ENCODE peak calls at places on chromosomes 11 and 22, in eight cellular contexts. Z is hepatocyte, L is IMR-90, T is H9, R is right atrium auricular region, N is fibroblast of lung, Q is NB4, X is cardiac muscle cell. E is an unnamed sample.

GRCh38 chr11:121112498-121113455 is 11.7 kb downstream of the TECTA start:
- DNase-seq in Z (peak), L (peak), T (peak), R (peak), N (peak), Q (peak), X (peak), E (no peak)

GRCh38 chr11:67628710-67629385 is 889 bp downstream of the NUDT8 start:
- DNase-seq in Z (no peak), L (no peak), T (no peak), R (no peak), N (no peak), Q (no peak), X (no peak), E (peak)

GRCh38 chr11:1830119-1830499 is 4.7 kb upstream of the SYT8 start:
- DNase-seq in Z (no peak), L (no peak), T (no peak), R (no peak), N (no peak), Q (peak), X (no peak), E (no peak)

GRCh38 chr22:22730655-22731373 is 86.4 kb downstream of the GGTLC2 start:
- DNase-seq in Z (no peak), L (no peak), T (no peak), R (no peak), N (no peak), Q (no peak), X (no peak), E (no peak)

GRCh38 chr22:38353142-38353629 is 36.0 kb upstream of the CSNK1E start:
- DNase-seq in Z (peak), L (peak), T (peak), R (peak), N (peak), Q (peak), X (peak), E (peak)

GRCh38 chr11:5880329-5880728 is at the start of gene OR52E4:
- DNase-seq in Z (no peak), L (no peak), T (no peak), R (no peak), N (no peak), Q (no peak), X (no peak), E (no peak)

GRCh38 chr11:63915961-63916836 is 765 bp downstream of the RCOR2 start:
- DNase-seq in Z (peak), L (no peak), T (peak), R (no peak), N (peak), Q (peak), X (peak), E (no peak)

GRCh38 chr11:108009497-108010360 is 1.0 kb downstream of the CUL5 start:
- DNase-seq in Z (peak), L (no peak), T (no peak), R (no peak), N (peak), Q (peak), X (no peak), E (no peak)

GRCh38 chr11:82701847-82702520 is 31.7 kb downstream of the FAM181B start:
- DNase-seq in Z (peak), L (peak), T (peak), R (no peak), N (peak), Q (peak), X (peak), E (no peak)

GRCh38 chr22:47018010-47018910 is 255.8 kb downstream of the TBC1D22A start:
- DNase-seq in Z (no peak), L (no peak), T (no peak), R (no peak), N (no peak), Q (no peak), X (no peak), E (no peak)

GRCh38 chr11:6129011-6129410 is 21.5 kb downstream of the OR56B4 start:
- DNase-seq in Z (no peak), L (no peak), T (no peak), R (no peak), N (no peak), Q (peak), X (no peak), E (no peak)

GRCh38 chr11:64181506-64182411 is 4.2 kb upstream of the STIP1 start:
- DNase-seq in Z (peak), L (peak), T (peak), R (peak), N (peak), Q (peak), X (peak), E (peak)

GRCh38 chr22:44273175-44273574 is 39.6 kb downstream of the SHISAL1 start:
- DNase-seq in Z (no peak), L (no peak), T (no peak), R (no peak), N (no peak), Q (no peak), X (no peak), E (no peak)

GRCh38 chr11:72295471-72295870 is 51.5 kb upstream of the PHOX2A start:
- DNase-seq in Z (no peak), L (no peak), T (no peak), R (no peak), N (no peak), Q (no peak), X (no peak), E (no peak)

GRCh38 chr22:26756675-26757293 is 99.4 kb downstream of the MIAT start:
- DNase-seq in Z (peak), L (peak), T (peak), R (peak), N (peak), Q (peak), X (peak), E (no peak)

GRCh38 chr11:40417627-40418026 is 1041.8 kb downstream of the LRRC4C start:
- DNase-seq in Z (no peak), L (no peak), T (no peak), R (no peak), N (peak), Q (no peak), X (no peak), E (no peak)

GRCh38 chr11:63880031-63880841 is 36.7 kb downstream of the RCOR2 start:
- DNase-seq in Z (no peak), L (peak), T (no peak), R (no peak), N (peak), Q (no peak), X (no peak), E (no peak)

GRCh38 chr11:107591446-107592236 is 694 bp downstream of the ELMOD1 start:
- DNase-seq in Z (peak), L (no peak), T (peak), R (no peak), N (no peak), Q (no peak), X (peak), E (no peak)

GRCh38 chr22:29328566-29329500 is 13.3 kb upstream of the RASL10A start:
- DNase-seq in Z (no peak), L (peak), T (no peak), R (no peak), N (no peak), Q (no peak), X (no peak), E (no peak)

GRCh38 chr22:22590136-22590891 is 31.2 kb upstream of the PRAME start:
- DNase-seq in Z (no peak), L (no peak), T (no peak), R (no peak), N (no peak), Q (no peak), X (no peak), E (no peak)

GRCh38 chr11:64253481-64253880 is 2.2 kb downstream of the PLCB3 start:
- DNase-seq in Z (no peak), L (no peak), T (no peak), R (no peak), N (no peak), Q (no peak), X (no peak), E (no peak)

DNA sequence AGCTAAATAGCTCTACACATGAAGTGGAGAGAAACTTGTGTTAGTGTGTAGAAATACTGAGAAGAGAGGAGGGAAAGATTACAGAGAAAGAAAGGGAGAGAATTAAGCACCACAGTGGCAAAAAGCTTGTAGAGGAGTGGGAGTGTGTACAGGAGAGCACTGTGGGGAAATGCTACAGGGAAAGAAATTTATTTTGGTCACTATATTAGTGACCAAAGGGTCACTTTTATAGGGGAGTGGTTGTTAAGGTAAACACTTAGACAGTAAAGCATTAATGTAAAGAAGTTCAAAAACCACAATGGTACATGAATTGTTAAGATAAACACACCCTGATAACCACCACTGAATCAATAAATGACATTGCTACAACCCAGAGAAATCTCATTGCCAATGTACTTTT is 307.2 kb upstream of the CTSC start:
- DNase-seq in Z (no peak), L (no peak), T (no peak), R (no peak), N (no peak), Q (no peak), X (no peak), E (no peak)
- TF ChIP-seq CTCF in Z (no peak), L (no peak), T (no peak), R (no peak), N (no peak), Q (no peak), X (no peak), E (no peak)

GRCh38 chr11:106228996-106229395 is 151.5 kb downstream of the AASDHPPT start:
- DNase-seq in Z (peak), L (no peak), T (no peak), R (no peak), N (no peak), Q (no peak), X (no peak), E (no peak)

GRCh38 chr11:106222626-106223025 is 145.2 kb downstream of the AASDHPPT start:
- DNase-seq in Z (no peak), L (no peak), T (no peak), R (no peak), N (no peak), Q (no peak), X (no peak), E (no peak)

GRCh38 chr11:106224172-106224571 is 146.7 kb downstream of the AASDHPPT start:
- DNase-seq in Z (no peak), L (no peak), T (no peak), R (no peak), N (no peak), Q (no peak), X (no peak), E (no peak)
- TF ChIP-seq CTCF in Z (no peak), L (no peak), T (no peak), R (no peak), N (no peak), Q (no peak), X (no peak), E (no peak)

GRCh38 chr11:55707029-55707428 is 45.0 kb downstream of the OR4C6 start:
- DNase-seq in Z (peak), L (peak), T (no peak), R (no peak), N (peak), Q (peak), X (no peak), E (no peak)
- TF ChIP-seq CTCF in Z (peak), L (peak), T (peak), R (no peak), N (no peak), Q (peak), X (peak), E (no peak)

DNA sequence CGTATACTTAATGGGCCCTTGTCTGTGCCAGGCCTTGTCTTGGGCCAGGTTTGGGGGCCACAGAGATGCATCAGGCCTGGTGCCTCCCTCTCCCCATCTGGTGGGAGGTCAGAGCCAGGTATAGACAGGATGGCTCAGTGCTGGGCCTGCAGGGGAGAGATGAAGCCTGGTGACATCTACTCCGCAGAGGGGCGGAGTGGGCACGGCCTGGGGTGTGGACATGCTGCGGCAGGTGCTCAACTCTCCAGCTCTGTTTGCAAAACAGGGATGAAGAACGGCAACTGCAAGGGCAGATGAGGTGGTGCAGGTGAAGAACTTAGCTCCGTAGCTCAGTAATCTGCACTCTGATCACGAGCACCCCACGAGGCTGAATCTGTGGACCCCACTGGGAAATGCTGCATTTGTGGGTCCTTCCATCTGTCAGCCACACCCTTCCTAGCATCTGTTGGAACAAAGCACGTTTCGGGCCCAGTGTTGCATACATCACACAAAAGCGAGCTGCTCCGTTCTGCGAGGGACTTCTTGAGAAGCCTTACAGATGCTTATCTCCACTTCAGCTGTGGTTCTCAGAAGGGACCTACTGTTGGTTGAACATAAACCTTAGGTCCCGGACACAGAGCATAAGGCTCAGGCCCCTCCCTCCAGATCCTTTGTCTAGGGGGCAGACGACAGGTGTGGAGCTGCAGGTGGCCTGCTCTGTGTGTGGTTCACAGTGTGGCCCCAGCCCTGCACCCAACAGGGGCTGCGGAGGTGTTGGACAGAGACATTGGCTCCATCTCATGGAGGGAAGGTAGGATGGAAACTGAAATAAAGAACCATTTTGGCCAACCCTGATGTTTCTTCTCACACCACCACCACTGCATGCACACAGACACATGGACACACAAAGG is 78.3 kb downstream of the LRRC32 start:
- DNase-seq in Z (peak), L (no peak), T (no peak), R (no peak), N (no peak), Q (no peak), X (no peak), E (no peak)
- TF ChIP-seq CTCF in Z (no peak), L (no peak), T (no peak), R (no peak), N (no peak), Q (no peak), X (no peak), E (no peak)

GRCh38 chr11:74842967-74843366 is 94.3 kb downstream of the RNF169 start:
- DNase-seq in Z (no peak), L (no peak), T (peak), R (no peak), N (no peak), Q (no peak), X (no peak), E (no peak)
- TF ChIP-seq CTCF in Z (no peak), L (no peak), T (peak), R (no peak), N (no peak), Q (no peak), X (no peak), E (no peak)

GRCh38 chr22:37267128-37267587 is 15.2 kb upstream of the CYTH4 start:
- DNase-seq in Z (peak), L (no peak), T (peak), R (no peak), N (no peak), Q (peak), X (peak), E (peak)
- TF ChIP-seq CTCF in Z (peak), L (peak), T (peak), R (no peak), N (peak), Q (peak), X (peak), E (peak)

DNA sequence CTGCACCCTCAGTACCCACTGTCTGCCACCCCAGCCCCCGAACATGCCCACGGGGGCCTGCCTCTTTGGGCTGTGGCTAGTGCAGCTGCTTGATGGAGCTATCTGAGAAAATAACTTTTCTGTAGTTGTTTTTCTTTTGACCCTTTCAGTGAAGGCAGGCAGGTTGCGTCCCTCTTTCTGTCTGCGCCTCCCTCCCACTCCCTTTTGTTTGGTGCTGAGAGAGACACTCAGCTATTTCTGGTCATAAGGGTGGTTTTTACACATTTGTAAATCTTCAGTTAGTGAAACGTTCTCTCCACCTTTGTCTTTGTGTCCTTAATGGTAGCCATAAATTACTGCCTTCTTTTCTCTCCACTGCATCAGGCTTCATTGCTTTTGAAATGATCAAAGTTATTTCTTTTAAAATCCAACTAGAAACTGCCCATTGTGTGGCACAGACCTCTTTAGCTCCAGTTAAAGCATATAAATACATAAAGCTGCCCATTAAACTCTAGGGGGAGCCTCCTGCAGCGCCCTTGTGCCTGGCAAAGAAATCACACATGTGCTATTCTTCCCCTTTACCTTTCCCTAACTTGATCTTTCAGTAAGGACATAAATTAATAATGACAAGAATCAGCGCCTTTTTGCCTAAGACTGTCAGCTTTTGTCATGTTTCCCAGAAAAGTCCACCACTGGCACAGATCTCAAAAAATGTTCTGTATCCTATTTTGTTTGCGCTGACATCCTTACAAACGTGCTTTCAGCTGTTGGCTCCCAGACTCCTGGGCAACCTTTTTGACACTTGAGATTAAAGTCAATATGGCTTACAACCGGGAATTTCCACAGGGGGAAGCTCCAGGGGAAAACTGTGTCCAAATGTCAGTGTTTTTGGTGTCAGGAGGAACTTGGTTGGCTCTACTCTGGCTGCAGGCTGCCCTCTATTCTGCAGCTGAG is 1.7 kb upstream of the SCUBE2 start:
- DNase-seq in Z (no peak), L (no peak), T (no peak), R (no peak), N (peak), Q (peak), X (no peak), E (no peak)
- TF ChIP-seq CTCF in Z (peak), L (peak), T (peak), R (no peak), N (no peak), Q (peak), X (peak), E (peak)

DNA sequence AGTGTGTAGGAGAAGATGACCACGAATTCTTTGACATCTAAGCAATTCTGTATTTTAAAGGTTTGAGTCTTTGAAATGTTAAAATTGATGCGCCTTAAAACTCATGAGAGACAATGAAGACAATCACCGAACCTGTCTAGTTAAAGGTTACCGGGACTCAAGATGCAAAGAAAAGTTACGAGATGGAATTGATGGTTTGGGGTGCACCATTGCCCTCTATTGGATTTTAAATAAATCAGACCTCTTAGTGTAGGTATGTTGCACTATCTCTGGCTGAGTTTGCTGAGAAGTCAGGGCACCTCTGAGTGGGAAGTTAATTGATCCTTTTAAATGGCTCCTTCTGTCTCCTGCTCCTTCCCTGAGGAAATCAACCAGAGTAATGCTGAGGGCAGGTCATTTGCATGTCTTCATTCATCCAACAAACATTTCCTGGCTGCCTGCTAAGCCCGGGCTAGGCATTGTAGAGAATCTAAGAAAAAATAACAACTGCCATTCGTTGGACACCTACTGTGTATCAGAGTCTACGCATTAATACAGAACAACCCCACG is 19.4 kb upstream of the TMA7B start:
- DNase-seq in Z (no peak), L (no peak), T (no peak), R (no peak), N (peak), Q (peak), X (no peak), E (no peak)
- TF ChIP-seq CTCF in Z (no peak), L (no peak), T (no peak), R (no peak), N (no peak), Q (no peak), X (no peak), E (no peak)

GRCh38 chr11:12868315-12869073 is 140.6 kb upstream of the RASSF10 start:
- DNase-seq in Z (no peak), L (peak), T (no peak), R (no peak), N (peak), Q (no peak), X (no peak), E (no peak)
- TF ChIP-seq CTCF in Z (peak), L (peak), T (peak), R (no peak), N (peak), Q (no peak), X (peak), E (no peak)

E was measured in CD14-positive monocyte.